ENCODE peak calls at places on chromosomes 5 and 9, in nine cellular contexts. One of them, this sample, is unnamed.

GRCh38 chr9:137032893-137033292 is 1.0 kb upstream of the FUT7 start:
- DNase-seq in cardiac muscle cell: no peak
- DNase-seq in lower lobe of right lung: peak
- DNase-seq in upper lobe of right lung: peak
- DNase-seq in heart right ventricle: peak
- DNase-seq in hepatocyte: no peak
- DNase-seq in progenitor cell of endocrine pancreas: no peak
- DNase-seq in Peyer's patch: peak
- DNase-seq in mesothelial cell of epicardium: no peak
- DNase-seq in this sample: no peak

GRCh38 chr9:83986765-83987401 is 6.3 kb downstream of the RMI1 start:
- DNase-seq in cardiac muscle cell: no peak
- DNase-seq in lower lobe of right lung: no peak
- DNase-seq in upper lobe of right lung: no peak
- DNase-seq in heart right ventricle: no peak
- DNase-seq in hepatocyte: peak
- DNase-seq in progenitor cell of endocrine pancreas: no peak
- DNase-seq in Peyer's patch: peak
- DNase-seq in mesothelial cell of epicardium: no peak
- DNase-seq in this sample: no peak

GRCh38 chr5:147611483-147611882 is 101.6 kb upstream of the DPYSL3 start:
- DNase-seq in cardiac muscle cell: no peak
- DNase-seq in lower lobe of right lung: no peak
- DNase-seq in upper lobe of right lung: no peak
- DNase-seq in heart right ventricle: no peak
- DNase-seq in hepatocyte: no peak
- DNase-seq in progenitor cell of endocrine pancreas: no peak
- DNase-seq in Peyer's patch: no peak
- DNase-seq in mesothelial cell of epicardium: no peak
- DNase-seq in this sample: no peak

GRCh38 chr9:113545068-113545467 is 81.5 kb downstream of the RGS3 start:
- DNase-seq in cardiac muscle cell: no peak
- DNase-seq in lower lobe of right lung: no peak
- DNase-seq in upper lobe of right lung: no peak
- DNase-seq in heart right ventricle: no peak
- DNase-seq in hepatocyte: no peak
- DNase-seq in progenitor cell of endocrine pancreas: no peak
- DNase-seq in Peyer's patch: no peak
- DNase-seq in mesothelial cell of epicardium: no peak
- DNase-seq in this sample: no peak

GRCh38 chr9:20618361-20618799 is 3.9 kb downstream of the MLLT3 start:
- DNase-seq in cardiac muscle cell: no peak
- DNase-seq in lower lobe of right lung: no peak
- DNase-seq in upper lobe of right lung: no peak
- DNase-seq in heart right ventricle: no peak
- DNase-seq in hepatocyte: peak
- DNase-seq in progenitor cell of endocrine pancreas: no peak
- DNase-seq in Peyer's patch: peak
- DNase-seq in mesothelial cell of epicardium: no peak
- DNase-seq in this sample: no peak

GRCh38 chr5:154962494-154962893 is 21.6 kb downstream of the MRPL22 start:
- DNase-seq in cardiac muscle cell: no peak
- DNase-seq in lower lobe of right lung: no peak
- DNase-seq in upper lobe of right lung: no peak
- DNase-seq in heart right ventricle: no peak
- DNase-seq in hepatocyte: no peak
- DNase-seq in progenitor cell of endocrine pancreas: no peak
- DNase-seq in Peyer's patch: no peak
- DNase-seq in mesothelial cell of epicardium: no peak
- DNase-seq in this sample: no peak

GRCh38 chr5:9622891-9623547 is 7.1 kb downstream of the TAS2R1 start:
- DNase-seq in cardiac muscle cell: peak
- DNase-seq in lower lobe of right lung: no peak
- DNase-seq in upper lobe of right lung: no peak
- DNase-seq in heart right ventricle: no peak
- DNase-seq in hepatocyte: peak
- DNase-seq in progenitor cell of endocrine pancreas: no peak
- DNase-seq in Peyer's patch: no peak
- DNase-seq in mesothelial cell of epicardium: no peak
- DNase-seq in this sample: no peak

GRCh38 chr9:14538529-14538928 is 154.7 kb downstream of the ZDHHC21 start:
- DNase-seq in cardiac muscle cell: no peak
- DNase-seq in lower lobe of right lung: no peak
- DNase-seq in upper lobe of right lung: no peak
- DNase-seq in heart right ventricle: no peak
- DNase-seq in hepatocyte: peak
- DNase-seq in progenitor cell of endocrine pancreas: no peak
- DNase-seq in Peyer's patch: no peak
- DNase-seq in mesothelial cell of epicardium: no peak
- DNase-seq in this sample: no peak

GRCh38 chr9:34190996-34191892 is 12.4 kb downstream of the UBAP1 start:
- DNase-seq in cardiac muscle cell: no peak
- DNase-seq in lower lobe of right lung: no peak
- DNase-seq in upper lobe of right lung: no peak
- DNase-seq in heart right ventricle: no peak
- DNase-seq in hepatocyte: peak
- DNase-seq in progenitor cell of endocrine pancreas: no peak
- DNase-seq in Peyer's patch: no peak
- DNase-seq in mesothelial cell of epicardium: peak
- DNase-seq in this sample: no peak

GRCh38 chr9:34961574-34962480 is 3.7 kb downstream of the PHF24 start:
- DNase-seq in cardiac muscle cell: no peak
- DNase-seq in lower lobe of right lung: no peak
- DNase-seq in upper lobe of right lung: no peak
- DNase-seq in heart right ventricle: no peak
- DNase-seq in hepatocyte: peak
- DNase-seq in progenitor cell of endocrine pancreas: no peak
- DNase-seq in Peyer's patch: no peak
- DNase-seq in mesothelial cell of epicardium: no peak
- DNase-seq in this sample: no peak

GRCh38 chr9:129620669-129621295 is at the start of gene C9orf50:
- DNase-seq in cardiac muscle cell: no peak
- DNase-seq in lower lobe of right lung: no peak
- DNase-seq in upper lobe of right lung: no peak
- DNase-seq in heart right ventricle: no peak
- DNase-seq in hepatocyte: no peak
- DNase-seq in progenitor cell of endocrine pancreas: no peak
- DNase-seq in Peyer's patch: no peak
- DNase-seq in mesothelial cell of epicardium: no peak
- DNase-seq in this sample: no peak

GRCh38 chr5:96198673-96199072 is 234.4 kb downstream of the PCSK1 start:
- DNase-seq in cardiac muscle cell: no peak
- DNase-seq in lower lobe of right lung: no peak
- DNase-seq in upper lobe of right lung: no peak
- DNase-seq in heart right ventricle: no peak
- DNase-seq in hepatocyte: no peak
- DNase-seq in progenitor cell of endocrine pancreas: no peak
- DNase-seq in Peyer's patch: no peak
- DNase-seq in mesothelial cell of epicardium: no peak
- DNase-seq in this sample: no peak

DNA sequence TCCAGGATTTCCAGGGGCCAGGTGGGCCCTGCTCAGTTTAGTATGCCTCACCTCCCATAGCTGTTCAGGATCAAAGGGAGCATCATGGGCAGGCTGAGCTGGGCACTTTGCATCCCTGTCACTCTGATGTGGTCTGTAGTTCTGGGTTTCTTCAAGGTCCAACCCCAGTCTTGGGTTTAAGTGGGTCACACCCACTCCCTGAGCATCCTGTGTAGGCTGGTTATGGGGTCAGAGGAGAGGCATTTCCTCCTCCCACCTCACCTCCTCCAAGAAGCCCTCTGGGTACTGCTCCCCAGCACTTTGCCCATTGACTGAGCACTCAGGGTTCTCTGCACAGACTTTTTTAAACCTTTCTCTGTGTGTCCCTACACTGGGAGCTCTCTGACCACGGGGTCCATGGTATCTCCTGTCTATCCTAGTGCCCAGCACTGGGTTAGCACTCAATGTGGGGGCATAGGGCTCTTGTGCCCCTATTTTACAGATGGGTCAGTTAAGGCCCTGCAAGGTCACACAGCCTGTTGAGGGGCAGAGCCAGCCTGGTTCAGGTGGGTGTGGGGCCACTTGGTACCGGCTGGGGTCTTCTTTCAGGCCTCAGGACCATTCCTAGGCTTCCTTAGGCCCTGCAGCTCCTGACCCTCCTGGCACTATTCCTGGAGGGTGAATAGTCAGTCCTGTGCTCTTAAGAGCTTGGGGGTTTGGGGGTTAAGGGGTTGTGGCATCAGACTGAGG is 19.0 kb downstream of the CXXC5 start:
- DNase-seq in cardiac muscle cell: no peak
- DNase-seq in lower lobe of right lung: no peak
- DNase-seq in upper lobe of right lung: no peak
- DNase-seq in heart right ventricle: no peak
- DNase-seq in hepatocyte: no peak
- DNase-seq in progenitor cell of endocrine pancreas: no peak
- DNase-seq in Peyer's patch: no peak
- DNase-seq in mesothelial cell of epicardium: no peak
- DNase-seq in this sample: no peak
- TF ChIP-seq CTCF in cardiac muscle cell: no peak
- TF ChIP-seq CTCF in lower lobe of right lung: no peak
- TF ChIP-seq CTCF in upper lobe of right lung: no peak
- TF ChIP-seq CTCF in heart right ventricle: no peak
- TF ChIP-seq CTCF in hepatocyte: no peak
- TF ChIP-seq CTCF in progenitor cell of endocrine pancreas: no peak
- TF ChIP-seq CTCF in Peyer's patch: no peak
- TF ChIP-seq CTCF in mesothelial cell of epicardium: no peak
- TF ChIP-seq CTCF in this sample: no peak

GRCh38 chr9:93288341-93288740 is 104.4 kb downstream of the WNK2 start:
- DNase-seq in cardiac muscle cell: no peak
- DNase-seq in lower lobe of right lung: no peak
- DNase-seq in upper lobe of right lung: peak
- DNase-seq in heart right ventricle: no peak
- DNase-seq in hepatocyte: no peak
- DNase-seq in progenitor cell of endocrine pancreas: no peak
- DNase-seq in Peyer's patch: peak
- DNase-seq in mesothelial cell of epicardium: no peak
- DNase-seq in this sample: no peak
- TF ChIP-seq CTCF in cardiac muscle cell: no peak
- TF ChIP-seq CTCF in lower lobe of right lung: no peak
- TF ChIP-seq CTCF in upper lobe of right lung: no peak
- TF ChIP-seq CTCF in heart right ventricle: peak
- TF ChIP-seq CTCF in hepatocyte: no peak
- TF ChIP-seq CTCF in progenitor cell of endocrine pancreas: no peak
- TF ChIP-seq CTCF in Peyer's patch: no peak
- TF ChIP-seq CTCF in mesothelial cell of epicardium: no peak
- TF ChIP-seq CTCF in this sample: no peak

GRCh38 chr5:57817924-57818323 is 335.3 kb upstream of the ACTBL2 start:
- DNase-seq in cardiac muscle cell: no peak
- DNase-seq in lower lobe of right lung: no peak
- DNase-seq in upper lobe of right lung: no peak
- DNase-seq in heart right ventricle: no peak
- DNase-seq in hepatocyte: no peak
- DNase-seq in progenitor cell of endocrine pancreas: no peak
- DNase-seq in Peyer's patch: no peak
- DNase-seq in mesothelial cell of epicardium: no peak
- DNase-seq in this sample: no peak

GRCh38 chr5:57822651-57823050 is 340.0 kb upstream of the ACTBL2 start:
- DNase-seq in cardiac muscle cell: no peak
- DNase-seq in lower lobe of right lung: no peak
- DNase-seq in upper lobe of right lung: no peak
- DNase-seq in heart right ventricle: no peak
- DNase-seq in hepatocyte: no peak
- DNase-seq in progenitor cell of endocrine pancreas: no peak
- DNase-seq in Peyer's patch: no peak
- DNase-seq in mesothelial cell of epicardium: no peak
- DNase-seq in this sample: no peak

GRCh38 chr5:57818397-57818796 is 335.8 kb upstream of the ACTBL2 start:
- DNase-seq in cardiac muscle cell: no peak
- DNase-seq in lower lobe of right lung: no peak
- DNase-seq in upper lobe of right lung: no peak
- DNase-seq in heart right ventricle: no peak
- DNase-seq in hepatocyte: no peak
- DNase-seq in progenitor cell of endocrine pancreas: no peak
- DNase-seq in Peyer's patch: no peak
- DNase-seq in mesothelial cell of epicardium: no peak
- DNase-seq in this sample: no peak

GRCh38 chr5:57816108-57816507 is 333.5 kb upstream of the ACTBL2 start:
- DNase-seq in cardiac muscle cell: no peak
- DNase-seq in lower lobe of right lung: no peak
- DNase-seq in upper lobe of right lung: no peak
- DNase-seq in heart right ventricle: no peak
- DNase-seq in hepatocyte: no peak
- DNase-seq in progenitor cell of endocrine pancreas: no peak
- DNase-seq in Peyer's patch: no peak
- DNase-seq in mesothelial cell of epicardium: no peak
- DNase-seq in this sample: no peak

DNA sequence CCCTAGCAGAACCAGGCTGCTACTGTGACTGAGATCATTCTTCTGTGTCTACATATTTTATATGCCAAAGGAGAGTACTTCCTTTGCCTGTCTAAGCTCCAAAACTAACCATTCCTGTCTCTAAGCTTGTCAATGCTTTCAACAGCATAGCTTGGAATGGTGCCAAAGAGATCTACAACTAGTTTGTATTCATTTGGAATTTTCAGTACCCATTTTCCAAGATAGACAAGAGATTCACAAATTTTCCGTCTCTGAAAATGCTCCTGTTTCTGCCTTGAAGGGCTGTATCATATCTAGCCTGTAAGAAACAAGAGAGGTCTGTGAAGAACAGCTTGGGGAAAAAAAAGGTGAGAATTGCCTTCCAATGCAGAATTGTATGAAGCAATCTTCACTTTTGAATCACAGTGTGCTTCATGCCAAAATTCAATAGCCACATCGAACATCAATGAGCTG is 334.4 kb upstream of the ACTBL2 start:
- DNase-seq in cardiac muscle cell: peak
- DNase-seq in lower lobe of right lung: no peak
- DNase-seq in upper lobe of right lung: no peak
- DNase-seq in heart right ventricle: no peak
- DNase-seq in hepatocyte: peak
- DNase-seq in progenitor cell of endocrine pancreas: no peak
- DNase-seq in Peyer's patch: no peak
- DNase-seq in mesothelial cell of epicardium: no peak
- DNase-seq in this sample: no peak
- TF ChIP-seq CTCF in cardiac muscle cell: no peak
- TF ChIP-seq CTCF in lower lobe of right lung: no peak
- TF ChIP-seq CTCF in upper lobe of right lung: no peak
- TF ChIP-seq CTCF in heart right ventricle: no peak
- TF ChIP-seq CTCF in hepatocyte: no peak
- TF ChIP-seq CTCF in progenitor cell of endocrine pancreas: no peak
- TF ChIP-seq CTCF in Peyer's patch: no peak
- TF ChIP-seq CTCF in mesothelial cell of epicardium: no peak
- TF ChIP-seq CTCF in this sample: no peak

DNA sequence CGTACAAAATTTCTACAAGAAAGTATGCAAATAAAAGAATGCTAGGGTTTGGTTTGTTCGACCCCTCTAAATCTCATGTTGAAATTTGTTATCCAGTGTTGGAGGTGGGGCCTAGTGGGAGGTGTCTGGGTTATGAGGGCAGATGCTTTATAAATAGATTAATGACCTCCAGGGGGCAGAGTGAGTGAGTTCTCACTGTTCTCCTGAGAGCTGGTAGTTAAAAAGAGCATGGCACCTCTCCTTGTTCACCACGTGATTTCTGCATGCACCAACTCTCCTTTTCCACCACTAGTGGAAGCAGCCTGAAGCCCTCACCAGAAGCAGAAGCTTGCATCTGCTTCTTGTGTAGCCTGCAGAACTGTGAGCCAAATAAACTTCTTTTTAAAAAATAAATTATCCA is 50.4 kb upstream of the FAM170A start:
- DNase-seq in cardiac muscle cell: peak
- DNase-seq in lower lobe of right lung: no peak
- DNase-seq in upper lobe of right lung: no peak
- DNase-seq in heart right ventricle: no peak
- DNase-seq in hepatocyte: peak
- DNase-seq in progenitor cell of endocrine pancreas: no peak
- DNase-seq in Peyer's patch: no peak
- DNase-seq in mesothelial cell of epicardium: no peak
- DNase-seq in this sample: no peak
- TF ChIP-seq CTCF in cardiac muscle cell: no peak
- TF ChIP-seq CTCF in lower lobe of right lung: peak
- TF ChIP-seq CTCF in upper lobe of right lung: peak
- TF ChIP-seq CTCF in heart right ventricle: no peak
- TF ChIP-seq CTCF in hepatocyte: peak
- TF ChIP-seq CTCF in progenitor cell of endocrine pancreas: peak
- TF ChIP-seq CTCF in Peyer's patch: no peak
- TF ChIP-seq CTCF in mesothelial cell of epicardium: no peak
- TF ChIP-seq CTCF in this sample: peak

This sample was measured in nephron progenitor cell.